ENCODE peak calls at places on chromosomes 11 and 22, in four cellular contexts. One of them, this sample, is unnamed.

GRCh38 chr11:7511405-7511804 is 2.4 kb upstream of the PPFIBP2 start:
- DNase-seq in left lung: peak; percentile 71
- DNase-seq in fibroblast of lung: no peak
- DNase-seq in effector memory CD4-positive, alpha-beta T cell: no peak
- DNase-seq in this sample: no peak

GRCh38 chr11:110988731-110989130 is 256.8 kb upstream of the POU2AF2 start:
- DNase-seq in left lung: no peak
- DNase-seq in fibroblast of lung: peak; percentile 36
- DNase-seq in effector memory CD4-positive, alpha-beta T cell: no peak
- DNase-seq in this sample: no peak

GRCh38 chr11:116715383-116715782 is 57.4 kb downstream of the BUD13 start:
- DNase-seq in fibroblast of lung: no peak
- DNase-seq in left lung: no peak
- DNase-seq in effector memory CD4-positive, alpha-beta T cell: no peak
- DNase-seq in this sample: no peak

GRCh38 chr11:9143726-9144125 is 52.3 kb upstream of the SCUBE2 start:
- DNase-seq in fibroblast of lung: peak; percentile 34
- DNase-seq in left lung: no peak
- DNase-seq in effector memory CD4-positive, alpha-beta T cell: no peak
- DNase-seq in this sample: no peak

GRCh38 chr11:115007851-115008250 is 329.5 kb downstream of the NXPE2 start:
- DNase-seq in fibroblast of lung: no peak
- DNase-seq in effector memory CD4-positive, alpha-beta T cell: no peak
- DNase-seq in left lung: no peak
- DNase-seq in this sample: no peak

GRCh38 chr11:69233761-69234136 is 60.2 kb upstream of the MYEOV start:
- DNase-seq in effector memory CD4-positive, alpha-beta T cell: no peak
- DNase-seq in left lung: no peak
- DNase-seq in fibroblast of lung: no peak
- DNase-seq in this sample: no peak

GRCh38 chr11:71178076-71178475 is 74.3 kb downstream of the SHANK2 start:
- DNase-seq in left lung: no peak
- DNase-seq in effector memory CD4-positive, alpha-beta T cell: no peak
- DNase-seq in fibroblast of lung: no peak
- DNase-seq in this sample: no peak

GRCh38 chr11:1398506-1399235 is 8.9 kb downstream of the BRSK2 start:
- DNase-seq in effector memory CD4-positive, alpha-beta T cell: no peak
- DNase-seq in fibroblast of lung: no peak
- DNase-seq in left lung: no peak
- DNase-seq in this sample: no peak

GRCh38 chr11:129935723-129936122 is 40.3 kb upstream of the NFRKB start:
- DNase-seq in effector memory CD4-positive, alpha-beta T cell: no peak
- DNase-seq in left lung: no peak
- DNase-seq in fibroblast of lung: no peak
- DNase-seq in this sample: no peak

DNA sequence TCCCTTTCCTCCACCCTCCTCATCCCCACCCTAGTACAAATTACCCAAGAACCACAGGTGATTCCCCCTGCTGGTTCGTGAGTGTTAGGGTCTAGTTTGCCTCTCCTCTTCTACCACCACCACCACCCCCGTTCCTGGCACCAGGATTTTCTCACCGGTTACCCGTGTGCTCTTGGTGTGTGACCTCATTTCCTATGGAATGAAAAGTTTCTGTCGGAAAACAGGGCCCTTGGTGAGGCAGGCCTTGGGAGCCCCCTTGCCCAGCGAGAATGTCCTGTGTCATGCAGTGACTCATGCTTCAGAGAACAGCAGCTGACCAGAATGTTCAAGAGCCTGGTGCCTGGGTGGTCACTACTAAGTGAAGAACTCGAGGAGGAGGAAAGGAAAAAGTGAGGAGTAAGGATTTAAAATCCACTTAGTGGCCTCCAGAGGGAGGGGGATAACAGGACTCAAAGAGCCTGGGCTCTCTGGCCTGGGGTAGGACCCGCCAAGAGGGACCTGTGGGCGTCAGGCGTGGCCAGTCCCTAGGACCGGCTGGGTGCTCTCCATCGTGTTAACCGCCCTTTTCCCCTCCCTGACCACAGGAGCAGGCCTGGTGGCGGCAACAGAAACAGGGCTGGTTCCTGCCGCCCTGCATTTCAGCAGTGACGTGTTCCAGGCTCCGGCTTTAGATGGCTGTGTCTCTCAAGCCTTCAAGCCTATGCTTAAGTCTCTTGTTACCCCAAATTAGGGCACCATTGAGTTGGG is 30.2 kb downstream of the C22orf31 start:
- DNase-seq in effector memory CD4-positive, alpha-beta T cell: no peak
- DNase-seq in fibroblast of lung: peak; percentile 99
- DNase-seq in left lung: peak; percentile 80
- DNase-seq in this sample: no peak
- H3K4me3 ChIP-seq in effector memory CD4-positive, alpha-beta T cell: no peak overlapping the region
- H3K4me3 ChIP-seq in fibroblast of lung: peak overlapping the region; percentile 34
- H3K4me3 ChIP-seq in left lung: peak overlapping the region; percentile 28
- H3K4me3 ChIP-seq in this sample: no peak overlapping the region

DNA sequence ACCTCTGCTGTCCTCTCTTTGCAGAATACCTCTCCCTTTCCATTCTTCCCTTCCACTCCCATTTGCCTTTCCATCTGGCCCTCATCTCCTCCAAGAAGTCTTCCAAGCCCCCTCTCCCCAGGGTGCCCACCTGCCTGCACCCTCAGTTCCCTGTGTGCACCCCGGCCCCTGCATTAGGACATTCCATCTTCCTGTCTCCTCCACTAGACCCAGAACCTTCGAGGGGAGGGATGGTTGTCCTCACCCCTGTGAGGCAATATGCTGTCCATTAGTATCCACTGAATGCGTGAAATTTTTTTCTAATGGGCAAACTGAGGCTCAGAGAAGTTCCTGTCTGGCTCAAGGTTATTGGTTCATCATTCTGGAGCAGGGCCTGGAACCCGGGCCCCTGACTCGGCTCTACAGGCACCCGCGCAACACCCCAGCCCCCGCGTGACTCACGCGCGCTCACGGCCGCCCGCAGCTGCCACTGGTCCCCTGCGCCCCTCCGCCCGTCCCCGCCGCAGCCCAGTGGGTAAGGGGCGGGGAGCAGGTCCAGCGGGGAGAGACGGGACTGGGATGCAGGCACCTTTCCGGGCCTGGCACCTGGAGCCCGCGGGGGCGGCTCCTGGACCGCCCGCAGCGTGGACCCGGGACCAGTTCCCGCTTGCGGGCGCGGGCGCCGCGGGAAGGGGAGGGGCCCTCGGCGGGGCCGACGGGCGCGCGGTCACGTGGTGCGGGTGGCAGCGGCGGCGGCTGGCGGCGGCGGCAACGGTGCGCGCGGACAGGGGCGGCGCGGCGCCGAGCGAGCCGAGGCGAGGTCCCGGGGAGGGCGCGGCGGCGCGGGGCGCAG is 7.0 kb downstream of the SEPTIN3 start:
- DNase-seq in left lung: no peak
- DNase-seq in effector memory CD4-positive, alpha-beta T cell: peak; percentile 33
- DNase-seq in fibroblast of lung: no peak
- DNase-seq in this sample: no peak
- H3K4me3 ChIP-seq in left lung: peak overlapping the region; percentile 28
- H3K4me3 ChIP-seq in effector memory CD4-positive, alpha-beta T cell: peak overlapping the region; percentile 49
- H3K4me3 ChIP-seq in fibroblast of lung: no peak overlapping the region
- H3K4me3 ChIP-seq in this sample: peak overlapping the region; percentile 51

DNA sequence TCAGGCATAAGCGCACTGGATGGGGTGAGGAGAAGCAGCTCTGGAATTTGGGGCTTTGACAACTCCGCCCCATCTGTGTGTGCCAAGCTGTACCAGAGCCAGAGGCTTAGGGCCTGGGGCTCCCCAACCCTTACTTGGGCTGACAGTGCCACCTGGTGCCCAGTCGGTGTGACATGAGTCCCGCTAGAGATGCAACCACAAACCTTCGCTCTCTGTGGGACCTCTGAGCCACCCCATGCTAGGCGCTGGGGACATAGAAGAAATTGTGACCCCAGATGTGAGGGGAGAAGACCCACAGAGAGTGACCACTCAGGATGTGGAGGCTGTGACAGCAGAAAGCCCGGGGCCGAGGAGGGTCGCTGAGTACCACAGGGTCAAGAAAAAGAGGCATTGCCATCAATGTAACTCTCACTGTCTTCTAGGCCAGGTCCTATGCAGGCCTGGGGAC is 36.0 kb upstream of the FCHSD2 start:
- DNase-seq in fibroblast of lung: peak; percentile 74
- DNase-seq in left lung: peak; percentile 85
- DNase-seq in effector memory CD4-positive, alpha-beta T cell: peak; percentile 63
- DNase-seq in this sample: peak; percentile 77
- H3K4me3 ChIP-seq in fibroblast of lung: no peak overlapping the region
- H3K4me3 ChIP-seq in left lung: no peak overlapping the region
- H3K4me3 ChIP-seq in effector memory CD4-positive, alpha-beta T cell: no peak overlapping the region
- H3K4me3 ChIP-seq in this sample: no peak overlapping the region

GRCh38 chr11:66051371-66051765 is 796 bp upstream of the SF3B2 start:
- DNase-seq in effector memory CD4-positive, alpha-beta T cell: no peak
- DNase-seq in left lung: no peak
- DNase-seq in fibroblast of lung: no peak
- DNase-seq in this sample: no peak

GRCh38 chr11:66047541-66048365 is 1.2 kb downstream of the GAL3ST3 start:
- DNase-seq in fibroblast of lung: peak; percentile 50
- DNase-seq in left lung: no peak
- DNase-seq in effector memory CD4-positive, alpha-beta T cell: no peak
- DNase-seq in this sample: no peak

GRCh38 chr11:66046901-66047300 is 2.1 kb downstream of the GAL3ST3 start:
- DNase-seq in left lung: no peak
- DNase-seq in fibroblast of lung: no peak
- DNase-seq in effector memory CD4-positive, alpha-beta T cell: no peak
- DNase-seq in this sample: no peak

GRCh38 chr11:66050581-66051231 is 1.5 kb upstream of the SF3B2 start:
- DNase-seq in effector memory CD4-positive, alpha-beta T cell: no peak
- DNase-seq in fibroblast of lung: no peak
- DNase-seq in left lung: no peak
- DNase-seq in this sample: no peak

GRCh38 chr11:66048525-66049313 is at the start of gene GAL3ST3:
- DNase-seq in left lung: no peak
- DNase-seq in effector memory CD4-positive, alpha-beta T cell: no peak
- DNase-seq in fibroblast of lung: no peak
- DNase-seq in this sample: no peak
- H3K4me3 ChIP-seq in left lung: no peak within 1 kb of the TSS
- H3K4me3 ChIP-seq in effector memory CD4-positive, alpha-beta T cell: no peak within 1 kb of the TSS
- H3K4me3 ChIP-seq in fibroblast of lung: no peak within 1 kb of the TSS
- H3K4me3 ChIP-seq in this sample: no peak within 1 kb of the TSS

DNA sequence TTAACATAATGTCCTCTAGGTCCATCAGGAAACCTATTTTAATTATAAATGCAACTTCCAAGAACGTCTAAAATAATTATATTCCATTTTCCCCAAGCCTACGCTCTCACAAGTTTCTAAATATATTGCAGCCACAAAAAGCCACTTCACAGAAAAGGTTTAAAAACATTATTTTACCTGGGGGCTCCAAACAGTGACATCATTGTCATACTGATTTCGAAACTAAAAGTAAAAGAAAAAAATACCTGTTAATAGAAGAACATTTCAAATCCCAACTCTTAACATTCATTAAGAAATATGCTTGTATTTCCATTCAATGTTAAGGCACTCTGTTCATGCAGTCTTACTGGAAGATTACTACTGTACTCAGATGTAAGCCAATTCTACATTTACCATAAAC is 1.4 kb downstream of the PSMA1 start:
- DNase-seq in left lung: no peak
- DNase-seq in effector memory CD4-positive, alpha-beta T cell: no peak
- DNase-seq in fibroblast of lung: no peak
- DNase-seq in this sample: no peak
- H3K4me3 ChIP-seq in left lung: peak overlapping the region; percentile 70
- H3K4me3 ChIP-seq in effector memory CD4-positive, alpha-beta T cell: peak overlapping the region; percentile 87
- H3K4me3 ChIP-seq in fibroblast of lung: peak overlapping the region; percentile 69
- H3K4me3 ChIP-seq in this sample: peak overlapping the region; percentile 80

DNA sequence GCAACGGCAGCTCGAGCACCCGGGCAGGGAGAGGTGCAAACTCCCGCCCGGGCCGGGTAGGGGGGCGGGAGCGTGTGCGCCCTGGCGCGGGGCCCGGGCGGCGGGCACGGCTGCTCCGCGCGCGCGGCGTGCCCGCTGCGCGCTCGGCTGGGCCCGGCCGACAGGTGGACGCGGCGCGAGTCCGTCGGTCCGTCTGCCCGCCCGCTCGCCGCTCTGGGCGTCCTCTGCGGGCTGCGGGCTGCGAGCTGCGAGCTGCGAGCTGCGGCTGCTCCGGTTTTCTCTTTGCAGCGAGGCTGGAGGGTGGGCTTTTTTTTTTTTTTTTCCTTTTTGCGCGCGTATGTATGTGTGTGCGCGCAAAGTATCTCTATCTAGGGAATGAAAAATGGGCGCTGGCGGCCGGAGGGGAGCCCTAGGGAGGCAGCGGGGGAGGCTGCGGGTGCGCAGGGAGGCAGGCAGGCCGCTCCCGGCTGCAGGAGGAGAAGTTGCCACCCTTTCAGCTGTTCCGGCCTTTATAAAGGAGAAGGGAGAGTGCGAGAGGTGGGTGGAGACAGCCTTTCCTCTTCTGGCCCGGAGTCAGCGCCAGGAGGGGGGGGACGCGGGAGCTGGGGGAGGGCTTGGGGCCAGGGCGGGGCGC is at the start of gene PDGFB:
- DNase-seq in fibroblast of lung: no peak
- DNase-seq in left lung: no peak
- DNase-seq in effector memory CD4-positive, alpha-beta T cell: no peak
- DNase-seq in this sample: no peak
- H3K4me3 ChIP-seq in fibroblast of lung: no peak within 1 kb of the TSS
- H3K4me3 ChIP-seq in left lung: peak within 1 kb of the TSS; percentile 38
- H3K4me3 ChIP-seq in effector memory CD4-positive, alpha-beta T cell: peak within 1 kb of the TSS; percentile 74
- H3K4me3 ChIP-seq in this sample: no peak within 1 kb of the TSS

GRCh38 chr22:29204617-29205183 is 996 bp upstream of the EMID1 start:
- DNase-seq in left lung: no peak
- DNase-seq in effector memory CD4-positive, alpha-beta T cell: no peak
- DNase-seq in fibroblast of lung: no peak
- DNase-seq in this sample: no peak
- H3K4me3 ChIP-seq in left lung: no peak overlapping the region
- H3K4me3 ChIP-seq in effector memory CD4-positive, alpha-beta T cell: no peak overlapping the region
- H3K4me3 ChIP-seq in fibroblast of lung: no peak overlapping the region
- H3K4me3 ChIP-seq in this sample: peak overlapping the region; percentile 65

GRCh38 chr11:86374586-86374985 is at the start of gene CCDC81:
- DNase-seq in effector memory CD4-positive, alpha-beta T cell: no peak
- DNase-seq in fibroblast of lung: peak; percentile 47
- DNase-seq in left lung: no peak
- DNase-seq in this sample: no peak

GRCh38 chr11:86377972-86378371 is 3.3 kb downstream of the CCDC81 start:
- DNase-seq in effector memory CD4-positive, alpha-beta T cell: no peak
- DNase-seq in fibroblast of lung: no peak
- DNase-seq in left lung: no peak
- DNase-seq in this sample: no peak

GRCh38 chr11:86370922-86371614 is 3.6 kb upstream of the CCDC81 start:
- DNase-seq in fibroblast of lung: peak; percentile 73
- DNase-seq in effector memory CD4-positive, alpha-beta T cell: no peak
- DNase-seq in left lung: no peak
- DNase-seq in this sample: no peak

GRCh38 chr11:86372586-86372985 is 2.1 kb upstream of the CCDC81 start:
- DNase-seq in effector memory CD4-positive, alpha-beta T cell: no peak
- DNase-seq in left lung: no peak
- DNase-seq in fibroblast of lung: no peak
- DNase-seq in this sample: no peak

GRCh38 chr11:86374121-86374520 is 566 bp upstream of the CCDC81 start:
- DNase-seq in effector memory CD4-positive, alpha-beta T cell: no peak
- DNase-seq in left lung: no peak
- DNase-seq in fibroblast of lung: no peak
- DNase-seq in this sample: no peak
- H3K4me3 ChIP-seq in effector memory CD4-positive, alpha-beta T cell: no peak overlapping the region
- H3K4me3 ChIP-seq in left lung: no peak overlapping the region
- H3K4me3 ChIP-seq in fibroblast of lung: no peak overlapping the region
- H3K4me3 ChIP-seq in this sample: no peak overlapping the region

GRCh38 chr11:34394771-34395300 is 37.0 kb upstream of the ABTB2 start:
- DNase-seq in effector memory CD4-positive, alpha-beta T cell: no peak
- DNase-seq in left lung: no peak
- DNase-seq in fibroblast of lung: no peak
- DNase-seq in this sample: no peak
- H3K4me3 ChIP-seq in effector memory CD4-positive, alpha-beta T cell: no peak overlapping the region
- H3K4me3 ChIP-seq in left lung: no peak overlapping the region
- H3K4me3 ChIP-seq in fibroblast of lung: no peak overlapping the region
- H3K4me3 ChIP-seq in this sample: no peak overlapping the region

This sample was measured in Jurkat, Clone E6-1.